ENCODE peak calls at places on chromosome 18, in four cellular contexts. One of them, this sample, is unnamed.

GRCh38 chr18:71784777-71785176 is 759.4 kb downstream of the CBLN2 start:
- DNase-seq in BE2C: peak
- DNase-seq in AG09309: no peak
- DNase-seq in heart right ventricle: no peak
- DNase-seq in this sample: no peak

GRCh38 chr18:22728016-22728415 is 205.1 kb upstream of the RBBP8 start:
- DNase-seq in BE2C: no peak
- DNase-seq in AG09309: no peak
- DNase-seq in heart right ventricle: no peak
- DNase-seq in this sample: no peak

GRCh38 chr18:36872329-36872728 is 43.4 kb downstream of the KIAA1328 start:
- DNase-seq in AG09309: no peak
- DNase-seq in heart right ventricle: no peak
- DNase-seq in BE2C: no peak
- DNase-seq in this sample: no peak

GRCh38 chr18:79484661-79485621 is 89.2 kb downstream of the NFATC1 start:
- DNase-seq in BE2C: no peak
- DNase-seq in AG09309: peak
- DNase-seq in heart right ventricle: no peak
- DNase-seq in this sample: no peak

GRCh38 chr18:31680836-31681568 is 3.4 kb downstream of the B4GALT6 start:
- DNase-seq in AG09309: no peak
- DNase-seq in heart right ventricle: no peak
- DNase-seq in BE2C: peak
- DNase-seq in this sample: no peak

GRCh38 chr18:58449366-58449935 is 179.4 kb downstream of the ALPK2 start:
- DNase-seq in BE2C: no peak
- DNase-seq in heart right ventricle: no peak
- DNase-seq in AG09309: no peak
- DNase-seq in this sample: no peak

GRCh38 chr18:51011709-51012108 is 18.3 kb upstream of the SMAD4 start:
- DNase-seq in BE2C: no peak
- DNase-seq in AG09309: no peak
- DNase-seq in heart right ventricle: no peak
- DNase-seq in this sample: no peak

GRCh38 chr18:33928226-33928625 is 296.5 kb downstream of the NOL4 start:
- DNase-seq in AG09309: no peak
- DNase-seq in BE2C: no peak
- DNase-seq in heart right ventricle: no peak
- DNase-seq in this sample: no peak

GRCh38 chr18:2183432-2183831 is 387.9 kb downstream of the METTL4 start:
- DNase-seq in BE2C: no peak
- DNase-seq in heart right ventricle: no peak
- DNase-seq in AG09309: no peak
- DNase-seq in this sample: no peak

GRCh38 chr18:79650959-79651358 is 28.6 kb upstream of the CTDP1 start:
- DNase-seq in heart right ventricle: no peak
- DNase-seq in AG09309: no peak
- DNase-seq in BE2C: no peak
- DNase-seq in this sample: no peak

GRCh38 chr18:56748698-56749268 is 97.6 kb downstream of the WDR7 start:
- DNase-seq in heart right ventricle: peak
- DNase-seq in AG09309: peak
- DNase-seq in BE2C: peak
- DNase-seq in this sample: no peak

GRCh38 chr18:60021556-60021955 is 121.8 kb downstream of the PMAIP1 start:
- DNase-seq in AG09309: no peak
- DNase-seq in heart right ventricle: no peak
- DNase-seq in BE2C: no peak
- DNase-seq in this sample: no peak

GRCh38 chr18:48996901-48997463 is 46.2 kb upstream of the SMAD7 start:
- DNase-seq in heart right ventricle: no peak
- DNase-seq in AG09309: peak
- DNase-seq in BE2C: no peak
- DNase-seq in this sample: no peak

GRCh38 chr18:24674236-24675004 is 214.0 kb downstream of the HRH4 start:
- DNase-seq in AG09309: no peak
- DNase-seq in heart right ventricle: no peak
- DNase-seq in BE2C: no peak
- DNase-seq in this sample: no peak

GRCh38 chr18:8767356-8767755 is 62.0 kb downstream of the MTCL1 start:
- DNase-seq in heart right ventricle: no peak
- DNase-seq in AG09309: no peak
- DNase-seq in BE2C: no peak
- DNase-seq in this sample: peak

GRCh38 chr18:51030537-51031258 is 685 bp downstream of the SMAD4 start:
- DNase-seq in BE2C: peak
- DNase-seq in AG09309: no peak
- DNase-seq in heart right ventricle: peak
- DNase-seq in this sample: peak

GRCh38 chr18:50065527-50065926 is 129.4 kb downstream of the MYO5B start:
- DNase-seq in heart right ventricle: no peak
- DNase-seq in BE2C: no peak
- DNase-seq in AG09309: no peak
- DNase-seq in this sample: no peak

GRCh38 chr18:26901020-26901419 is 35.5 kb upstream of the AQP4 start:
- DNase-seq in heart right ventricle: no peak
- DNase-seq in BE2C: no peak
- DNase-seq in AG09309: no peak
- DNase-seq in this sample: no peak

GRCh38 chr18:7325126-7325430 is 94.2 kb downstream of the LRRC30 start:
- DNase-seq in BE2C: no peak
- DNase-seq in AG09309: no peak
- DNase-seq in heart right ventricle: no peak
- DNase-seq in this sample: no peak

GRCh38 chr18:63016270-63016669 is 300.9 kb downstream of the PHLPP1 start:
- DNase-seq in AG09309: peak
- DNase-seq in BE2C: peak
- DNase-seq in heart right ventricle: peak
- DNase-seq in this sample: no peak

GRCh38 chr18:63974991-63975390 is 5.1 kb downstream of the SERPINB8 start:
- DNase-seq in heart right ventricle: no peak
- DNase-seq in AG09309: no peak
- DNase-seq in BE2C: no peak
- DNase-seq in this sample: no peak

GRCh38 chr18:53747761-53748160 is 476.7 kb downstream of the MBD2 start:
- DNase-seq in heart right ventricle: no peak
- DNase-seq in AG09309: no peak
- DNase-seq in BE2C: no peak
- DNase-seq in this sample: no peak

GRCh38 chr18:12686100-12686499 is 16.4 kb downstream of the CEP76 start:
- DNase-seq in BE2C: peak
- DNase-seq in AG09309: no peak
- DNase-seq in heart right ventricle: no peak
- DNase-seq in this sample: no peak

GRCh38 chr18:70659026-70659726 is 370.3 kb downstream of the SOCS6 start:
- DNase-seq in BE2C: no peak
- DNase-seq in AG09309: no peak
- DNase-seq in heart right ventricle: peak
- DNase-seq in this sample: no peak

GRCh38 chr18:7619676-7620075 is 52.6 kb downstream of the PTPRM start:
- DNase-seq in heart right ventricle: no peak
- DNase-seq in BE2C: no peak
- DNase-seq in AG09309: no peak
- DNase-seq in this sample: no peak

GRCh38 chr18:48662021-48662661 is 123.3 kb downstream of the CTIF start:
- DNase-seq in heart right ventricle: no peak
- DNase-seq in AG09309: no peak
- DNase-seq in BE2C: no peak
- DNase-seq in this sample: no peak

GRCh38 chr18:48312066-48312465 is 97.1 kb downstream of the ZBTB7C start:
- DNase-seq in heart right ventricle: no peak
- DNase-seq in BE2C: no peak
- DNase-seq in AG09309: no peak
- DNase-seq in this sample: no peak

GRCh38 chr18:55314615-55315237 is 273.3 kb downstream of the TCF4 start:
- DNase-seq in AG09309: no peak
- DNase-seq in heart right ventricle: no peak
- DNase-seq in BE2C: no peak
- DNase-seq in this sample: no peak

GRCh38 chr18:13287372-13287771 is 68.8 kb downstream of the LDLRAD4 start:
- DNase-seq in AG09309: no peak
- DNase-seq in BE2C: no peak
- DNase-seq in heart right ventricle: no peak
- DNase-seq in this sample: no peak

GRCh38 chr18:79516441-79516931 is 120.8 kb downstream of the NFATC1 start:
- DNase-seq in AG09309: no peak
- DNase-seq in BE2C: no peak
- DNase-seq in heart right ventricle: no peak
- DNase-seq in this sample: no peak

GRCh38 chr18:23354625-23355024 is 98.5 kb upstream of the RIOK3 start:
- DNase-seq in AG09309: no peak
- DNase-seq in heart right ventricle: no peak
- DNase-seq in BE2C: no peak
- DNase-seq in this sample: no peak

GRCh38 chr18:48948112-48949050 is 2.4 kb downstream of the SMAD7 start:
- DNase-seq in AG09309: no peak
- DNase-seq in heart right ventricle: no peak
- DNase-seq in BE2C: peak
- DNase-seq in this sample: no peak

GRCh38 chr18:21330122-21330701 is 88.2 kb downstream of the GREB1L start:
- DNase-seq in AG09309: no peak
- DNase-seq in BE2C: no peak
- DNase-seq in heart right ventricle: peak
- DNase-seq in this sample: no peak

GRCh38 chr18:22510697-22511096 is 93.0 kb upstream of the CTAGE1 start:
- DNase-seq in heart right ventricle: no peak
- DNase-seq in BE2C: no peak
- DNase-seq in AG09309: no peak
- DNase-seq in this sample: no peak

GRCh38 chr18:67980241-67980640 is 463.7 kb upstream of the DSEL start:
- DNase-seq in heart right ventricle: no peak
- DNase-seq in BE2C: no peak
- DNase-seq in AG09309: no peak
- DNase-seq in this sample: no peak

GRCh38 chr18:2302628-2303516 is 268.4 kb downstream of the METTL4 start:
- DNase-seq in BE2C: no peak
- DNase-seq in heart right ventricle: no peak
- DNase-seq in AG09309: no peak
- DNase-seq in this sample: no peak

GRCh38 chr18:4808891-4809290 is 353.8 kb upstream of the DLGAP1 start:
- DNase-seq in AG09309: no peak
- DNase-seq in heart right ventricle: no peak
- DNase-seq in BE2C: no peak
- DNase-seq in this sample: no peak

GRCh38 chr18:4813708-4814107 is 358.6 kb upstream of the DLGAP1 start:
- DNase-seq in AG09309: no peak
- DNase-seq in BE2C: no peak
- DNase-seq in heart right ventricle: no peak
- DNase-seq in this sample: no peak
- TF ChIP-seq CTCF in AG09309: no peak
- TF ChIP-seq CTCF in BE2C: no peak
- TF ChIP-seq CTCF in heart right ventricle: no peak
- TF ChIP-seq CTCF in this sample: no peak

GRCh38 chr18:52343731-52344340 is 3.8 kb downstream of the DCC start:
- DNase-seq in BE2C: no peak
- DNase-seq in AG09309: no peak
- DNase-seq in heart right ventricle: no peak
- DNase-seq in this sample: no peak
- TF ChIP-seq CTCF in BE2C: no peak
- TF ChIP-seq CTCF in AG09309: no peak
- TF ChIP-seq CTCF in heart right ventricle: no peak
- TF ChIP-seq CTCF in this sample: no peak

GRCh38 chr18:75884728-75885127 is 457.2 kb upstream of the SMIM21 start:
- DNase-seq in BE2C: no peak
- DNase-seq in heart right ventricle: peak
- DNase-seq in AG09309: no peak
- DNase-seq in this sample: no peak
- TF ChIP-seq CTCF in BE2C: peak
- TF ChIP-seq CTCF in heart right ventricle: peak
- TF ChIP-seq CTCF in AG09309: no peak
- TF ChIP-seq CTCF in this sample: no peak

GRCh38 chr18:46464926-46465655 is 191.9 kb downstream of the LOXHD1 start:
- DNase-seq in heart right ventricle: no peak
- DNase-seq in AG09309: no peak
- DNase-seq in BE2C: no peak
- DNase-seq in this sample: no peak
- TF ChIP-seq CTCF in heart right ventricle: peak
- TF ChIP-seq CTCF in AG09309: no peak
- TF ChIP-seq CTCF in BE2C: peak
- TF ChIP-seq CTCF in this sample: peak

DNA sequence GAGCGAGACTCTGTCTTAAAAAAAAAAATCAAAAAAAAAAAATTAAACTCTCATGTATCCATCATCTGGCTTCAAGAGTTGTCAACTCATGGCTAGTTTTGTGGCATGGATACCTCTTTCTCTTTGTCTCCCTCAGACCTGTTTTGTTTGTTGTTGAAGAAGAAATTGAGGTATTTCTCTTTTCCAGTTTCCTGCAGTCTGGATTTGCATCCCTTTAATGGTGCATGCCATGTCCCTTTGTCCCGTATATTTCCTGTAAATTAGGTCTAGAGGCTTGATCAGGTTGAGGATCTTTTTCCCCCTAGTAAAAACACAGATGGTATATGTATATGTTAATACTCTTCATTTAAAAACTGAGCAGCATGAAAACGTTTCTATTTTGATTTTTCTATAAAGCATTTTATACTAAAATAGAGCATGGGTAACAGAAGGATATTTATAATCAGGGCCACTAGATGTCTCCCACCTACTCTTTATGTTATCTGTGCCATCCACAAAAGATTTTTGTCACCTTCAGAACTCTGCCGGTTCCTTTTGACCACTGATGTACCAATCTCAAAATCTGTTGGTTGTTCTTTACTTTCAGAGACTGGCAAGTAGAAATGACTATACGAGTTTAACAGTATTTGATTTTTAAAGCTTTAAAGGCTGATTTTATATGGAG is 80.1 kb downstream of the GALNT1 start:
- DNase-seq in heart right ventricle: no peak
- DNase-seq in BE2C: no peak
- DNase-seq in AG09309: no peak
- DNase-seq in this sample: no peak
- TF ChIP-seq CTCF in heart right ventricle: peak
- TF ChIP-seq CTCF in BE2C: peak
- TF ChIP-seq CTCF in AG09309: no peak
- TF ChIP-seq CTCF in this sample: peak